ENCODE peak calls at places on chromosomes 2 and 18, in six cellular contexts. R is HFF-Myc, V is PC-9, A is HCT116, M is astrocyte of the spinal cord, G is endodermal cell. Q is an unnamed sample.

GRCh38 chr2:239368906-239369584 is 31.8 kb downstream of the HDAC4 start:
- DNase-seq in R (no peak), V (no peak), A (no peak), M (no peak), G (no peak), Q (no peak)

GRCh38 chr18:51070545-51070944 is 40.5 kb downstream of the SMAD4 start:
- DNase-seq in R (peak; percentile 31), V (no peak), A (no peak), M (peak; percentile 87), G (no peak), Q (peak; percentile 27)

GRCh38 chr18:31230495-31230894 is 67.8 kb upstream of the DSC1 start:
- DNase-seq in R (no peak), V (no peak), A (peak; percentile 89), M (peak; percentile 75), G (no peak), Q (no peak)

GRCh38 chr2:234981197-234982095 is 29.6 kb downstream of the SH3BP4 start:
- DNase-seq in R (peak; percentile 98), V (peak; percentile 98), A (peak; percentile 73), M (peak; percentile 99), G (peak; percentile 89), Q (peak; percentile 98)

GRCh38 chr2:219065484-219065883 is 4.8 kb upstream of the IHH start:
- DNase-seq in R (no peak), V (no peak), A (no peak), M (no peak), G (no peak), Q (no peak)

GRCh38 chr2:171365232-171365631 is 68.6 kb downstream of the METTL8 start:
- DNase-seq in R (peak; percentile 20), V (no peak), A (no peak), M (no peak), G (no peak), Q (no peak)

GRCh38 chr2:237125967-237126366 is 40.3 kb downstream of the COPS8 start:
- DNase-seq in R (no peak), V (no peak), A (no peak), M (no peak), G (no peak), Q (no peak)

GRCh38 chr2:181072486-181072885 is 92.1 kb downstream of the UBE2E3 start:
- DNase-seq in R (no peak), V (no peak), A (no peak), M (peak; percentile 23), G (no peak), Q (no peak)

GRCh38 chr2:106956416-106956815 is 70.4 kb upstream of the ST6GAL2 start:
- DNase-seq in R (peak; percentile 29), V (no peak), A (no peak), M (no peak), G (no peak), Q (no peak)

GRCh38 chr2:239991689-239992314 is 33.3 kb downstream of the NDUFA10 start:
- DNase-seq in R (peak; percentile 45), V (no peak), A (peak; percentile 27), M (peak; percentile 73), G (no peak), Q (peak; percentile 14)

GRCh38 chr2:30232801-30233130 is 1.4 kb downstream of the LBH start:
- DNase-seq in R (no peak), V (no peak), A (no peak), M (no peak), G (no peak), Q (no peak)

GRCh38 chr18:12657048-12657848 is 659 bp downstream of the SPIRE1 start:
- DNase-seq in R (no peak), V (peak; percentile 22), A (no peak), M (peak; percentile 41), G (peak; percentile 68), Q (no peak)

GRCh38 chr18:79789901-79790885 is 7.5 kb upstream of the KCNG2 start:
- DNase-seq in R (no peak), V (no peak), A (no peak), M (no peak), G (no peak), Q (no peak)

GRCh38 chr2:36459725-36460137 is 104.2 kb downstream of the CRIM1 start:
- DNase-seq in R (no peak), V (peak; percentile 62), A (peak; percentile 64), M (peak; percentile 75), G (peak; percentile 84), Q (no peak)

GRCh38 chr2:37857485-37858196 is 67.4 kb upstream of the RMDN2 start:
- DNase-seq in R (no peak), V (no peak), A (no peak), M (no peak), G (no peak), Q (no peak)

GRCh38 chr2:217438821-217439220 is 564.0 kb downstream of the TNS1 start:
- DNase-seq in R (no peak), V (no peak), A (no peak), M (no peak), G (no peak), Q (no peak)

GRCh38 chr18:23487738-23488625 is 15.3 kb upstream of the RMC1 start:
- DNase-seq in R (no peak), V (no peak), A (no peak), M (peak; percentile 7), G (no peak), Q (no peak)

GRCh38 chr2:52695731-52696130 is 1071.9 kb upstream of the CHAC2 start:
- DNase-seq in R (no peak), V (no peak), A (no peak), M (peak; percentile 18), G (no peak), Q (no peak)

GRCh38 chr2:150076281-150076680 is 411.2 kb downstream of the RND3 start:
- DNase-seq in R (no peak), V (no peak), A (no peak), M (peak; percentile 67), G (no peak), Q (no peak)

DNA sequence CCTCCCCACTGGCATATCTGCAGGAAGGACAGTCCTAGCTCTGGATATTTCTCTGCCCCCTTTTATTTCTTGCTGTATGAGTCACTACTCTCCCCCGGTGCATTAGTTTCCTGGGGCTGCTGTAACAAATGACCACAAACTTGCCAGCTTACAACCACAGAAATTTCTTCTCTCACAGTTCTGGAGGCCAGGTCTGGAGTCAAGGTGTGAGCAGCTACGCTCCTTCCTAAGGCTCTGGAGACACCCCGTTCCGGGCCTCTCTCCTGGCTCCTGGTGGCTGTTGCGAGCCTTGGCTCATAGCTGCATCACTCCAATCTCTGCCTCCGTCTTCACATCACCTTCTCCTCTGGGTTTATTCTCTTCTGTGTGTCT is 34.1 kb downstream of the PTPRM start:
- DNase-seq in R (peak; percentile 45), V (no peak), A (no peak), M (peak; percentile 87), G (peak; percentile 76), Q (no peak)
- TF ChIP-seq CTCF in R (peak; percentile 10), V (no peak), A (no peak), M (peak; percentile 53), G (peak; percentile 67), Q (no peak)

DNA sequence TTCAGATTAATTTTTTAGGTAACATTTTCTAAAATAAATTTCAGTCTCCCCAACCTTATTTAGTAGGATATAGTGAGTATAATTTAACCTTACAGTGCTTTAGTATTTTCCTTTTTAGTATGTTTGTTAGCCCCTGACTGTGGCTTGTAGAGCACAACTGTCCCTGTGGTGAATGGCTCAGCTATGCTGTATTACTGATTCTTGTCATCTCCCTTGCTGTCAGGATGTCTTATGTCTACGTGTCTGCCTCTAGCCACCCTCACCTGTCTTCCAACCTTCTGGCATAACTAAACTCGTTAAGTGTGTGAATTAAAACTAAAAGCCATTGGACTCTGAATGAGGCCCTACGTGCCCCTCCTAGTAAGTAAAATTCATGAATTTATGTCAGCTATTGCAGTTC is 18.4 kb downstream of the MRPS9 start:
- DNase-seq in R (no peak), V (no peak), A (no peak), M (no peak), G (no peak), Q (no peak)
- TF ChIP-seq CTCF in R (no peak), V (no peak), A (no peak), M (no peak), G (no peak), Q (no peak)

DNA sequence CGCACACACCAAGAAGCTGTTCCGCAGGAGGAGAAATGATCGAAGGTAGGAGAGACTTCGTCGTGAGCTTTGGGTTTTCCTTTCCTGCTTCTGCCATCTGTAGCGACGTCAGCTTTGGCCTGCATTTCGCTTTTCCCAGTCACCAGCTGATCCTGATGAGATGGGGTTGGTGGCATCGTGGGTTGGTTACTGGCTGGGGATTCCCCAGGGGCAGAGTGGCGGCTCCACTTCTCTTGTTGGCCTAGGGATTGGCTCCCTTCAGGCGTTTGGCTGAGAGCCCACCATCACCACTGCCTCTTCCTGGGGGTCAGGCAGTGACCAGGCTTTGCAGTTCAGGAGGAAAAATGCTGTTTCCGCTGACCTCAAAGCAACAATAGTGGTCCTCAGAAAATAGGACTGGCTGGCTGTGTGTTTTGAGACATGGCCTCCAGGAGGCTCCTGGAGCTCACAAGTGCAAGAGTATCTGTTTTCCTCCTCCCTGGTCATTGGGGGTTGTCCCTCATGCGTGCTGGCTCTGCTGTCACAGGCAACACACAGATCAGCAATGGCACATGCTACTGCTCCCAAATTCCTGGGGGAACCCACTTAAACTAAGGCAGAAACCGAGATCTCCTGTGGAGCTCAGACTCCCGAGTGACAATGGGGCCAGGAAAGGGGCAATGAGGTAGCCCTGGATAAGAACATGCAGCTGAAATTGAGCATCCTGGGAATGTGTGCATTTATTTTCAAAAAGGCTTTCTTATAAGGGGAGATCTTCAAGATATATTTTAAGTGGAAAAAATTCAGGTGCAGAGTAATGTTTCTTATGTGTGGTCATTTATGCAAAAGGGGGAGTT is 173.0 kb downstream of the CTIF start:
- DNase-seq in R (no peak), V (peak; percentile 10), A (peak; percentile 21), M (peak; percentile 60), G (peak; percentile 79), Q (no peak)
- TF ChIP-seq CTCF in R (peak; percentile 54), V (peak; percentile 64), A (peak; percentile 44), M (peak; percentile 68), G (peak; percentile 82), Q (peak; percentile 58)

GRCh38 chr2:17682098-17682857 is 71.3 kb downstream of the SMC6 start:
- DNase-seq in R (no peak), V (no peak), A (no peak), M (no peak), G (no peak), Q (no peak)
- TF ChIP-seq CTCF in R (no peak), V (no peak), A (no peak), M (no peak), G (no peak), Q (no peak)

GRCh38 chr2:112723556-112723940 is 2.7 kb downstream of the NT5DC4 start:
- DNase-seq in R (no peak), V (no peak), A (no peak), M (no peak), G (no peak), Q (no peak)

GRCh38 chr2:112725545-112726457 is 5.0 kb downstream of the NT5DC4 start:
- DNase-seq in R (no peak), V (peak; percentile 59), A (peak; percentile 59), M (no peak), G (peak; percentile 70), Q (no peak)

GRCh38 chr2:112724611-112725525 is 4.0 kb downstream of the NT5DC4 start:
- DNase-seq in R (no peak), V (peak; percentile 38), A (no peak), M (no peak), G (peak; percentile 83), Q (no peak)

GRCh38 chr2:112722816-112723555 is 2.2 kb downstream of the NT5DC4 start:
- DNase-seq in R (no peak), V (no peak), A (no peak), M (no peak), G (no peak), Q (no peak)

GRCh38 chr2:112723995-112724394 is 3.2 kb downstream of the NT5DC4 start:
- DNase-seq in R (no peak), V (no peak), A (no peak), M (no peak), G (no peak), Q (no peak)
- TF ChIP-seq CTCF in R (no peak), V (no peak), A (no peak), M (no peak), G (no peak), Q (no peak)

GRCh38 chr18:33201509-33201926 is 239.0 kb downstream of the CCDC178 start:
- DNase-seq in R (no peak), V (no peak), A (no peak), M (peak; percentile 69), G (peak; percentile 86), Q (no peak)
- TF ChIP-seq CTCF in R (peak; percentile 41), V (no peak), A (peak; percentile 13), M (peak; percentile 85), G (peak; percentile 90), Q (peak; percentile 34)